ENCODE peak calls at places on chromosomes 1 and 21, in nine cellular contexts. One of them, this sample, is unnamed.
A peak's percentile ranks its signal among the peaks of the same experiment; 100 is the strongest.

GRCh38 chr1:228848406-228848805 is 113.1 kb downstream of the RHOU start:
- DNase-seq in omental fat pad: no peak
- DNase-seq in MCF 10A: no peak
- DNase-seq in NCI-H460: no peak
- DNase-seq in ureter: no peak
- DNase-seq in GM12892: no peak
- DNase-seq in A673: no peak
- DNase-seq in H9: no peak
- DNase-seq in activated naive CD8-positive, alpha-beta T cell treated with anti-CD3 and anti-CD28 coated beads, Interleukin-2, amount 50 U/mL, for 24 hours: no peak
- DNase-seq in this sample: no peak

GRCh38 chr1:97668945-97669344 is 251.9 kb downstream of the DPYD start:
- DNase-seq in A673: peak; percentile 56
- DNase-seq in omental fat pad: no peak
- DNase-seq in activated naive CD8-positive, alpha-beta T cell treated with anti-CD3 and anti-CD28 coated beads, Interleukin-2, amount 50 U/mL, for 24 hours: no peak
- DNase-seq in H9: no peak
- DNase-seq in NCI-H460: peak; percentile 15
- DNase-seq in ureter: no peak
- DNase-seq in GM12892: no peak
- DNase-seq in MCF 10A: peak; percentile 47
- DNase-seq in this sample: no peak

GRCh38 chr1:82110366-82111254 is 309.9 kb downstream of the ADGRL2 start:
- DNase-seq in A673: no peak
- DNase-seq in NCI-H460: no peak
- DNase-seq in activated naive CD8-positive, alpha-beta T cell treated with anti-CD3 and anti-CD28 coated beads, Interleukin-2, amount 50 U/mL, for 24 hours: no peak
- DNase-seq in GM12892: no peak
- DNase-seq in MCF 10A: peak; percentile 48
- DNase-seq in H9: no peak
- DNase-seq in ureter: no peak
- DNase-seq in omental fat pad: no peak
- DNase-seq in this sample: no peak

GRCh38 chr1:57826535-57826934 is 402.7 kb upstream of the DAB1 start:
- DNase-seq in MCF 10A: no peak
- DNase-seq in A673: no peak
- DNase-seq in GM12892: no peak
- DNase-seq in omental fat pad: no peak
- DNase-seq in activated naive CD8-positive, alpha-beta T cell treated with anti-CD3 and anti-CD28 coated beads, Interleukin-2, amount 50 U/mL, for 24 hours: no peak
- DNase-seq in H9: no peak
- DNase-seq in ureter: no peak
- DNase-seq in NCI-H460: no peak
- DNase-seq in this sample: no peak

GRCh38 chr1:64183985-64184440 is 19.4 kb upstream of the UBE2U start:
- DNase-seq in omental fat pad: no peak
- DNase-seq in MCF 10A: peak; percentile 80
- DNase-seq in ureter: no peak
- DNase-seq in A673: no peak
- DNase-seq in activated naive CD8-positive, alpha-beta T cell treated with anti-CD3 and anti-CD28 coated beads, Interleukin-2, amount 50 U/mL, for 24 hours: no peak
- DNase-seq in H9: no peak
- DNase-seq in GM12892: no peak
- DNase-seq in NCI-H460: no peak
- DNase-seq in this sample: no peak

GRCh38 chr1:182299728-182300581 is 91.6 kb downstream of the GLUL start:
- DNase-seq in GM12892: no peak
- DNase-seq in MCF 10A: peak; percentile 47
- DNase-seq in ureter: peak; percentile 58
- DNase-seq in NCI-H460: no peak
- DNase-seq in activated naive CD8-positive, alpha-beta T cell treated with anti-CD3 and anti-CD28 coated beads, Interleukin-2, amount 50 U/mL, for 24 hours: no peak
- DNase-seq in A673: peak; percentile 54
- DNase-seq in omental fat pad: no peak
- DNase-seq in H9: no peak
- DNase-seq in this sample: no peak

GRCh38 chr1:200334661-200335256 is 75.1 kb downstream of the ZNF281 start:
- DNase-seq in GM12892: no peak
- DNase-seq in omental fat pad: no peak
- DNase-seq in activated naive CD8-positive, alpha-beta T cell treated with anti-CD3 and anti-CD28 coated beads, Interleukin-2, amount 50 U/mL, for 24 hours: no peak
- DNase-seq in H9: no peak
- DNase-seq in ureter: no peak
- DNase-seq in NCI-H460: no peak
- DNase-seq in A673: no peak
- DNase-seq in MCF 10A: peak; percentile 38
- DNase-seq in this sample: no peak

GRCh38 chr1:233326995-233327937 is at the start of gene MAP3K21:
- DNase-seq in activated naive CD8-positive, alpha-beta T cell treated with anti-CD3 and anti-CD28 coated beads, Interleukin-2, amount 50 U/mL, for 24 hours: peak; percentile 88
- DNase-seq in omental fat pad: peak; percentile 60
- DNase-seq in H9: peak; percentile 99
- DNase-seq in ureter: peak; percentile 94
- DNase-seq in A673: peak; percentile 63
- DNase-seq in MCF 10A: peak; percentile 100
- DNase-seq in NCI-H460: peak; percentile 87
- DNase-seq in GM12892: peak; percentile 59
- DNase-seq in this sample: peak; percentile 85

GRCh38 chr1:87358219-87358618 is 29.5 kb downstream of the LMO4 start:
- DNase-seq in H9: no peak
- DNase-seq in NCI-H460: no peak
- DNase-seq in GM12892: no peak
- DNase-seq in A673: no peak
- DNase-seq in activated naive CD8-positive, alpha-beta T cell treated with anti-CD3 and anti-CD28 coated beads, Interleukin-2, amount 50 U/mL, for 24 hours: no peak
- DNase-seq in ureter: no peak
- DNase-seq in omental fat pad: no peak
- DNase-seq in MCF 10A: no peak
- DNase-seq in this sample: no peak

GRCh38 chr1:198018529-198018928 is 101.4 kb downstream of the LHX9 start:
- DNase-seq in H9: no peak
- DNase-seq in GM12892: no peak
- DNase-seq in ureter: no peak
- DNase-seq in A673: peak; percentile 63
- DNase-seq in NCI-H460: peak; percentile 7
- DNase-seq in activated naive CD8-positive, alpha-beta T cell treated with anti-CD3 and anti-CD28 coated beads, Interleukin-2, amount 50 U/mL, for 24 hours: no peak
- DNase-seq in omental fat pad: no peak
- DNase-seq in MCF 10A: peak; percentile 98
- DNase-seq in this sample: no peak

GRCh38 chr1:9715536-9716226 is 64.2 kb downstream of the PIK3CD start:
- DNase-seq in ureter: no peak
- DNase-seq in activated naive CD8-positive, alpha-beta T cell treated with anti-CD3 and anti-CD28 coated beads, Interleukin-2, amount 50 U/mL, for 24 hours: peak; percentile 59
- DNase-seq in GM12892: no peak
- DNase-seq in MCF 10A: no peak
- DNase-seq in NCI-H460: no peak
- DNase-seq in omental fat pad: no peak
- DNase-seq in A673: no peak
- DNase-seq in H9: no peak
- DNase-seq in this sample: peak; percentile 54

GRCh38 chr1:157085416-157085815 is 14.2 kb downstream of the ETV3L start:
- DNase-seq in H9: no peak
- DNase-seq in MCF 10A: peak; percentile 89
- DNase-seq in activated naive CD8-positive, alpha-beta T cell treated with anti-CD3 and anti-CD28 coated beads, Interleukin-2, amount 50 U/mL, for 24 hours: no peak
- DNase-seq in GM12892: no peak
- DNase-seq in omental fat pad: no peak
- DNase-seq in NCI-H460: no peak
- DNase-seq in ureter: peak; percentile 14
- DNase-seq in A673: no peak
- DNase-seq in this sample: no peak

GRCh38 chr21:14046401-14046800 is 164.4 kb downstream of the LIPI start:
- DNase-seq in A673: no peak
- DNase-seq in NCI-H460: no peak
- DNase-seq in H9: no peak
- DNase-seq in MCF 10A: no peak
- DNase-seq in ureter: no peak
- DNase-seq in omental fat pad: no peak
- DNase-seq in activated naive CD8-positive, alpha-beta T cell treated with anti-CD3 and anti-CD28 coated beads, Interleukin-2, amount 50 U/mL, for 24 hours: no peak
- DNase-seq in GM12892: no peak
- DNase-seq in this sample: no peak

GRCh38 chr1:46203738-46204405 is 738 bp downstream of the LURAP1 start:
- DNase-seq in NCI-H460: no peak
- DNase-seq in MCF 10A: peak; percentile 9
- DNase-seq in activated naive CD8-positive, alpha-beta T cell treated with anti-CD3 and anti-CD28 coated beads, Interleukin-2, amount 50 U/mL, for 24 hours: no peak
- DNase-seq in H9: peak; percentile 38
- DNase-seq in omental fat pad: no peak
- DNase-seq in ureter: no peak
- DNase-seq in A673: no peak
- DNase-seq in GM12892: no peak
- DNase-seq in this sample: no peak

GRCh38 chr1:167713330-167714081 is 8.3 kb upstream of the MPZL1 start:
- DNase-seq in ureter: no peak
- DNase-seq in omental fat pad: no peak
- DNase-seq in activated naive CD8-positive, alpha-beta T cell treated with anti-CD3 and anti-CD28 coated beads, Interleukin-2, amount 50 U/mL, for 24 hours: peak; percentile 37
- DNase-seq in H9: peak; percentile 59
- DNase-seq in GM12892: no peak
- DNase-seq in NCI-H460: no peak
- DNase-seq in A673: no peak
- DNase-seq in MCF 10A: no peak
- DNase-seq in this sample: no peak

GRCh38 chr1:24294228-24294672 is 24.9 kb upstream of the GRHL3 start:
- DNase-seq in A673: peak; percentile 64
- DNase-seq in NCI-H460: peak; percentile 97
- DNase-seq in omental fat pad: no peak
- DNase-seq in ureter: no peak
- DNase-seq in H9: no peak
- DNase-seq in activated naive CD8-positive, alpha-beta T cell treated with anti-CD3 and anti-CD28 coated beads, Interleukin-2, amount 50 U/mL, for 24 hours: no peak
- DNase-seq in GM12892: no peak
- DNase-seq in MCF 10A: peak; percentile 99
- DNase-seq in this sample: no peak

GRCh38 chr21:46667735-46668380 is 32.4 kb downstream of the PRMT2 start:
- DNase-seq in activated naive CD8-positive, alpha-beta T cell treated with anti-CD3 and anti-CD28 coated beads, Interleukin-2, amount 50 U/mL, for 24 hours: peak; percentile 44
- DNase-seq in MCF 10A: peak; percentile 43
- DNase-seq in GM12892: no peak
- DNase-seq in omental fat pad: no peak
- DNase-seq in NCI-H460: peak; percentile 65
- DNase-seq in H9: peak; percentile 74
- DNase-seq in ureter: no peak
- DNase-seq in A673: peak; percentile 58
- DNase-seq in this sample: no peak

GRCh38 chr1:2300004-2300771 is 72.1 kb downstream of the SKI start:
- DNase-seq in GM12892: peak; percentile 96
- DNase-seq in omental fat pad: no peak
- DNase-seq in activated naive CD8-positive, alpha-beta T cell treated with anti-CD3 and anti-CD28 coated beads, Interleukin-2, amount 50 U/mL, for 24 hours: peak; percentile 88
- DNase-seq in MCF 10A: no peak
- DNase-seq in H9: no peak
- DNase-seq in A673: no peak
- DNase-seq in NCI-H460: no peak
- DNase-seq in ureter: no peak
- DNase-seq in this sample: peak; percentile 70

GRCh38 chr1:40782371-40782956 is 1.1 kb upstream of the KCNQ4 start:
- DNase-seq in A673: no peak
- DNase-seq in MCF 10A: no peak
- DNase-seq in H9: peak; percentile 56
- DNase-seq in ureter: no peak
- DNase-seq in GM12892: no peak
- DNase-seq in activated naive CD8-positive, alpha-beta T cell treated with anti-CD3 and anti-CD28 coated beads, Interleukin-2, amount 50 U/mL, for 24 hours: no peak
- DNase-seq in NCI-H460: no peak
- DNase-seq in omental fat pad: no peak
- DNase-seq in this sample: no peak

GRCh38 chr1:205061227-205061626 is 18.2 kb downstream of the CNTN2 start:
- DNase-seq in A673: no peak
- DNase-seq in H9: no peak
- DNase-seq in GM12892: no peak
- DNase-seq in ureter: no peak
- DNase-seq in MCF 10A: no peak
- DNase-seq in NCI-H460: no peak
- DNase-seq in activated naive CD8-positive, alpha-beta T cell treated with anti-CD3 and anti-CD28 coated beads, Interleukin-2, amount 50 U/mL, for 24 hours: no peak
- DNase-seq in omental fat pad: no peak
- DNase-seq in this sample: no peak

GRCh38 chr1:64508521-64509096 is 38.7 kb downstream of the CACHD1 start:
- DNase-seq in A673: no peak
- DNase-seq in NCI-H460: no peak
- DNase-seq in ureter: no peak
- DNase-seq in H9: no peak
- DNase-seq in activated naive CD8-positive, alpha-beta T cell treated with anti-CD3 and anti-CD28 coated beads, Interleukin-2, amount 50 U/mL, for 24 hours: no peak
- DNase-seq in omental fat pad: no peak
- DNase-seq in GM12892: no peak
- DNase-seq in MCF 10A: no peak
- DNase-seq in this sample: no peak

GRCh38 chr1:114668784-114669561 is 876 bp downstream of the DENND2C start:
- DNase-seq in omental fat pad: peak; percentile 24
- DNase-seq in activated naive CD8-positive, alpha-beta T cell treated with anti-CD3 and anti-CD28 coated beads, Interleukin-2, amount 50 U/mL, for 24 hours: no peak
- DNase-seq in ureter: peak; percentile 48
- DNase-seq in MCF 10A: peak; percentile 63
- DNase-seq in A673: no peak
- DNase-seq in H9: no peak
- DNase-seq in GM12892: no peak
- DNase-seq in NCI-H460: peak; percentile 13
- DNase-seq in this sample: no peak

GRCh38 chr1:43994071-43994470 is 2.7 kb downstream of the CCDC24 start:
- DNase-seq in MCF 10A: peak; percentile 27
- DNase-seq in NCI-H460: no peak
- DNase-seq in activated naive CD8-positive, alpha-beta T cell treated with anti-CD3 and anti-CD28 coated beads, Interleukin-2, amount 50 U/mL, for 24 hours: no peak
- DNase-seq in ureter: no peak
- DNase-seq in H9: no peak
- DNase-seq in GM12892: no peak
- DNase-seq in A673: no peak
- DNase-seq in omental fat pad: no peak
- DNase-seq in this sample: no peak

GRCh38 chr1:59028052-59028451 is 244.2 kb upstream of the JUN start:
- DNase-seq in omental fat pad: no peak
- DNase-seq in A673: no peak
- DNase-seq in MCF 10A: no peak
- DNase-seq in H9: no peak
- DNase-seq in NCI-H460: no peak
- DNase-seq in GM12892: no peak
- DNase-seq in ureter: no peak
- DNase-seq in activated naive CD8-positive, alpha-beta T cell treated with anti-CD3 and anti-CD28 coated beads, Interleukin-2, amount 50 U/mL, for 24 hours: no peak
- DNase-seq in this sample: no peak

This sample was measured in T-helper 22 cell.